ENCODE peak calls at places on chromosome 7, in ten cellular contexts. E, L, G, B, M, W, D, K, J and R are unnamed samples.

GRCh38 chr7:150918378-150918777 is 59.7 kb downstream of the KCNH2 start:
- DNase-seq in E (no peak), L (no peak), G (no peak), B (no peak), M (no peak), W (no peak), D (no peak), K (no peak), J (no peak), R (no peak)

GRCh38 chr7:105530126-105530525 is 1.9 kb upstream of the RINT1 start:
- DNase-seq in E (no peak), L (no peak), G (no peak), B (no peak), M (no peak), W (peak; percentile 56), D (no peak), K (no peak), J (no peak), R (no peak)

GRCh38 chr7:107934991-107935770 is 44.2 kb downstream of the DLD start:
- DNase-seq in E (peak; percentile 75), L (peak; percentile 66), G (no peak), B (no peak), M (no peak), W (no peak), D (no peak), K (no peak), J (no peak), R (no peak)

GRCh38 chr7:20542594-20542993 is 72.9 kb upstream of the ABCB5 start:
- DNase-seq in E (peak; percentile 27), L (no peak), G (no peak), B (peak; percentile 60), M (no peak), W (no peak), D (no peak), K (peak; percentile 72), J (no peak), R (no peak)

GRCh38 chr7:45584261-45585210 is 10.4 kb downstream of the ADCY1 start:
- DNase-seq in E (no peak), L (no peak), G (no peak), B (no peak), M (no peak), W (no peak), D (no peak), K (no peak), J (no peak), R (no peak)

GRCh38 chr7:2624293-2624881 is 7.4 kb upstream of the TTYH3 start:
- DNase-seq in E (no peak), L (no peak), G (no peak), B (no peak), M (no peak), W (no peak), D (no peak), K (no peak), J (no peak), R (no peak)

GRCh38 chr7:147999962-148000361 is 590.6 kb upstream of the C7orf33 start:
- DNase-seq in E (no peak), L (no peak), G (no peak), B (no peak), M (no peak), W (no peak), D (no peak), K (no peak), J (no peak), R (no peak)

GRCh38 chr7:38211940-38212339 is 33.9 kb downstream of the STARD3NL start:
- DNase-seq in E (no peak), L (no peak), G (no peak), B (peak; percentile 73), M (no peak), W (no peak), D (no peak), K (no peak), J (no peak), R (no peak)

GRCh38 chr7:4753610-4754432 is 21.6 kb upstream of the AP5Z1 start:
- DNase-seq in E (peak; percentile 32), L (peak; percentile 28), G (peak; percentile 75), B (peak; percentile 48), M (peak; percentile 90), W (no peak), D (peak; percentile 72), K (peak; percentile 77), J (peak; percentile 82), R (peak; percentile 89)
- TF ChIP-seq CTCF in E (peak; percentile 69), L (peak; percentile 89), G (peak; percentile 93), B (peak; percentile 93), M (peak; percentile 90), W (peak; percentile 88), D (peak; percentile 99), K (peak; percentile 96), J (peak; percentile 90), R (peak; percentile 94)

DNA sequence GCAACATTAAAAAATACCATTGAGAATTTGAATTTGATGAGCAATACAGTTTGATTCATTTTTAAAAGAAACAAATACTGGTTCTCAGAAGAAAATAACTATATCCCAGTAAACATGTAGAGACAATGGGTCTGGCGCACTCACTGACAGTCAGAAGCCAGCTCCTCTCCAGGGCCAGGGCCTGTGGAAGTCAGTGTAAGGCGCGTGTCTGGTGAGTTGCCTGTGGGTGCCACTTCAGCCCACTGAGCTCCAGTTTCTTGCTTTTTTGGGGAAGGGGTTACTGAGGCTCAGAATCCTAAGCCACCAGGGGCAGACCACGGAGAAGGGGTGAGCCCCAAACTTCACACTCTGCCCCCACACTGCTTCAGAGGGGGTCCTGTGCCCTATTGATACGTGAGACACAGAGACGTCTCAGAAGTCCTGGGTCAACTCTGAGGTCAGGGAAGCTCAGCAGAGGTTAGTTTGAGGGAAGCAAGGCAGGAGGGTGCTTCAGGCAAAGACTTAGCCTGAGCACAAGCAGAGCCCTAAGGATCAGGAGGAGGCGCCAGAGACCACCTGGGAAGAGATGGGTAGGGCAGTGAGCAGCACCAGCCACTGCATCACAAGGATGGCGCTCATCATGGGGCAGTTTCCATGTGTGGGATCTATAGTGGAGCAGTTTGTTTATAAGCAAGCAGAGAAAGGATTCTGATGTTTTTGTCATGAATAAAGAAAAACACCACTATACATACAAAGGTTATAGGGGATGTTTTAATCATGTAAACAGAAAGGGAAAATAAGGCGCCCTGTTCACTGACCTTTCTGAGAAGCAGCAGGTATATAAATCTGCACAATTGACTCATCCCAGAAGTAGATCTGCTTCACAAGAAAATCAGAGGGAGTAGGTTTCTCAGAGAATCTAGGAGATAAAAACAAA is 95.7 kb downstream of the PKD1L1 start:
- DNase-seq in E (peak; percentile 16), L (no peak), G (no peak), B (no peak), M (no peak), W (no peak), D (no peak), K (no peak), J (peak; percentile 14), R (peak; percentile 50)
- TF ChIP-seq CTCF in E (peak; percentile 36), L (no peak), G (peak; percentile 32), B (peak; percentile 9), M (no peak), W (peak; percentile 51), D (peak; percentile 45), K (no peak), J (no peak), R (peak; percentile 49)

DNA sequence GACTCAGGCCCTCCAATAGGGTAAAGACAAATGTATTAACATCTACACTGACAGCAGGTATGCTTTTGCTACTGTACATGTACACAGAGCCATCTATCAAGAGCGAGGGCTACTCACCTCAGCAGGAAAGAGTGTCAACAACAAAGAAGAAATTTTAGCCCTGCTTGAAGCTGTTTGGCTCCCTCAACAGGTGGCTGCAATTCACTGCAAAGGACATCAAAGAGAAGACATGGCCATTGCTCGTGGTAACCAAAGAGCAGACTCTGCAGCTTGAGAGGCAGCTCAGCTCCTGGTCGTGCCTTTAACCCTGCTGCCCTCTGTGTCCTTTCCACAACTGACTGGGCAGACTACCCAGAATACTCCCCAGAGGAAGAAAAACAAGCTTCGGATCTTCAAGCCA is 5.1 kb downstream of the AKR1B15 start:
- DNase-seq in E (peak; percentile 17), L (no peak), G (no peak), B (no peak), M (no peak), W (no peak), D (no peak), K (no peak), J (no peak), R (no peak)
- TF ChIP-seq CTCF in E (peak; percentile 27), L (no peak), G (no peak), B (peak; percentile 10), M (peak; percentile 17), W (peak; percentile 40), D (peak; percentile 72), K (no peak), J (no peak), R (peak; percentile 54)

DNA sequence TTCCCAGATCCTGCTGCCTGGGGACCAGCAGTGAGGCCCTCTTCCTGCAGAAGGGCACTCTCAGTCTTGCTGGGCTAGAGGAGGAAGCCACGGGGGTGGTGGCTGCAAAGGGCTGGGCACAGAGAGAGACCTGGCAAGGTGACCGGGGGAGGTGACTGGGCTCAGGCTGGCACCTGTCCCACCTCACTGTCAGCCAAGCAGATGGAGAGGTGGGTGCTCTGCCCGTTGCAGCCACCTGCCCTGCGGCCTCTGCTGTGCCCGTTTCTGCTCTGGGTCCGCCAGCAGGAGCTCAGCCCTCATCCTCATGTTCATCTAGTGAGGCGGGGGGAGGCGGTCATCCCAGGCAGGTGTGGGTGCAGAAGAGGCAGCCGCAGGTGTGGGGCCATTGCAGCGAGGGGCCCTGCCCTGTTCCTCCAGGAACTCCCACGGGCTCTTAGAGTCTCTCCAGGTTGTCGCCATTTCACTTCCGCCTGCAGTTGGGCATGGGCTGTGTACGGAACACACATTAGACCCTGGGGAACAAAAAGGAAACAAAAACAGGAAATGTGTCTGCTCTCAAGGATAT is 55.5 kb downstream of the TMEM209 start:
- DNase-seq in E (no peak), L (no peak), G (no peak), B (no peak), M (no peak), W (no peak), D (peak; percentile 71), K (no peak), J (peak; percentile 6), R (peak; percentile 54)
- TF ChIP-seq CTCF in E (no peak), L (no peak), G (no peak), B (no peak), M (no peak), W (no peak), D (no peak), K (no peak), J (no peak), R (no peak)

DNA sequence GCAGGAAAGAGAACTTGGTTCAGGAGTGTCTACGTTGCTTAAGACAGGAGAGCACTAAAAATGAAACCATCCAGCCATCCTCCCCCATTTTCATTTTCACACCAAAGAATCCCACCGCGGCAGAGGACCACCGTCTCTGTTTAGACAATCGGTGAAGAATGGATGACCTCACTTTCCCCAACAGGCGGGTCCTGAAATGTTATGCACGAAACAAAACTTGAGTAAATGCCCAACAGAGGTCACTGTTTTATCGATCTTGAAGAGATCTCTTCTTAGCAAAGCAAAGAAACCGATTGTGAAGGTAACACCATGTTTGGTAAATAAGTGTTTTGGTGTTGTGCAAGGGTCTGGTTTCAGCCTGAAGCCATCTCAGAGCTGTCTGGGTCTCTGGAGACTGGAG is 1.4 kb upstream of the IL6 start:
- DNase-seq in E (peak; percentile 82), L (no peak), G (no peak), B (no peak), M (no peak), W (no peak), D (no peak), K (no peak), J (no peak), R (peak; percentile 52)
- TF ChIP-seq CTCF in E (peak; percentile 37), L (no peak), G (no peak), B (no peak), M (peak; percentile 24), W (no peak), D (peak; percentile 20), K (no peak), J (no peak), R (peak; percentile 38)